ENCODE peak calls at places on chromosomes 11 and 22, in seven cellular contexts. Z is mammary epithelial cell, L is fibroblast of mammary gland, T is dorsolateral prefrontal cortex, S is body of pancreas, M is testis, B is PC-3. U is an unnamed sample.

GRCh38 chr11:842370-843002 is at the start of the genes POLR2L and TSPAN4:
- DNase-seq in Z (peak; percentile 86), L (peak; percentile 83), T (peak; percentile 85), S (peak; percentile 92), M (peak; percentile 92), B (peak; percentile 86), U (peak; percentile 94)

GRCh38 chr11:59801160-59801706 is 9.3 kb downstream of the MRPL16 start:
- DNase-seq in Z (no peak), L (peak; percentile 7), T (no peak), S (no peak), M (no peak), B (peak; percentile 74), U (no peak)

GRCh38 chr11:43576834-43577521 is 103.6 kb upstream of the HSD17B12 start:
- DNase-seq in Z (no peak), L (peak; percentile 64), T (no peak), S (peak; percentile 28), M (peak; percentile 90), B (peak; percentile 48), U (peak; percentile 60)

GRCh38 chr11:36492724-36493304 is 17.3 kb downstream of the TRAF6 start:
- DNase-seq in Z (peak; percentile 26), L (peak; percentile 64), T (no peak), S (no peak), M (no peak), B (peak; percentile 66), U (peak; percentile 80)

GRCh38 chr22:27318516-27318915 is 483.0 kb downstream of the MN1 start:
- DNase-seq in Z (no peak), L (peak; percentile 21), T (no peak), S (no peak), M (no peak), B (no peak), U (peak; percentile 95)

GRCh38 chr11:9600651-9601040 is 27.2 kb downstream of the WEE1 start:
- DNase-seq in Z (peak; percentile 94), L (no peak), T (no peak), S (no peak), M (no peak), B (peak; percentile 84), U (no peak)

GRCh38 chr11:7252683-7253213 is 1.0 kb downstream of the SYT9 start:
- DNase-seq in Z (no peak), L (no peak), T (no peak), S (peak; percentile 14), M (no peak), B (no peak), U (no peak)

GRCh38 chr11:100761806-100762205 is 74.7 kb downstream of the ARHGAP42 start:
- DNase-seq in Z (no peak), L (peak; percentile 56), T (no peak), S (no peak), M (no peak), B (no peak), U (no peak)

GRCh38 chr11:93403930-93404329 is 73.4 kb downstream of the DEUP1 start:
- DNase-seq in Z (no peak), L (no peak), T (no peak), S (no peak), M (no peak), B (no peak), U (no peak)

GRCh38 chr11:10728779-10729472 is 22.1 kb upstream of the CTR9 start:
- DNase-seq in Z (no peak), L (peak; percentile 64), T (no peak), S (no peak), M (peak; percentile 39), B (no peak), U (peak; percentile 29)

GRCh38 chr22:22893077-22893805 is 5.6 kb downstream of the IGLL5 start:
- DNase-seq in Z (no peak), L (no peak), T (peak; percentile 35), S (no peak), M (no peak), B (no peak), U (no peak)

GRCh38 chr11:73402834-73403185 is 26.6 kb downstream of the RELT start:
- DNase-seq in Z (no peak), L (no peak), T (no peak), S (no peak), M (no peak), B (peak; percentile 56), U (peak; percentile 55)

GRCh38 chr22:20222764-20223420 is 45.2 kb downstream of the RTN4R start:
- DNase-seq in Z (no peak), L (no peak), T (no peak), S (no peak), M (no peak), B (no peak), U (no peak)

GRCh38 chr11:104700609-104701008 is 197.7 kb downstream of the CASP12 start:
- DNase-seq in Z (peak; percentile 56), L (peak; percentile 61), T (no peak), S (no peak), M (no peak), B (no peak), U (peak; percentile 88)

GRCh38 chr11:122754553-122755322 is 83.6 kb upstream of the CRTAM start:
- DNase-seq in Z (no peak), L (no peak), T (no peak), S (no peak), M (no peak), B (peak; percentile 63), U (peak; percentile 50)
- TF ChIP-seq CTCF in Z (peak; percentile 5), L (peak; percentile 32), T (no peak), S (peak; percentile 34), M (no peak), B (peak; percentile 84), U (peak; percentile 73)

GRCh38 chr22:24434472-24435322 is 7.3 kb downstream of the ADORA2A start:
- DNase-seq in Z (no peak), L (no peak), T (peak; percentile 29), S (no peak), M (no peak), B (no peak), U (peak; percentile 82)
- H3K4me3 ChIP-seq in Z (no peak overlapping the region), L (no peak overlapping the region), T (no peak overlapping the region), S (no peak overlapping the region), M (no peak overlapping the region), B (no peak overlapping the region), U (no peak overlapping the region)

GRCh38 chr22:37820350-37820749 is 2.8 kb upstream of the GALR3 start:
- DNase-seq in Z (no peak), L (no peak), T (no peak), S (no peak), M (no peak), B (no peak), U (no peak)

GRCh38 chr22:37819100-37819433 is 4.1 kb upstream of the GALR3 start:
- DNase-seq in Z (no peak), L (no peak), T (no peak), S (no peak), M (no peak), B (no peak), U (no peak)

GRCh38 chr22:37817705-37818311 is 5.4 kb upstream of the GALR3 start:
- DNase-seq in Z (peak; percentile 58), L (peak; percentile 74), T (peak; percentile 71), S (peak; percentile 93), M (peak; percentile 92), B (peak; percentile 75), U (peak; percentile 84)

GRCh38 chr22:37816543-37817180 is 6.5 kb upstream of the GALR3 start:
- DNase-seq in Z (no peak), L (no peak), T (no peak), S (no peak), M (no peak), B (no peak), U (no peak)

DNA sequence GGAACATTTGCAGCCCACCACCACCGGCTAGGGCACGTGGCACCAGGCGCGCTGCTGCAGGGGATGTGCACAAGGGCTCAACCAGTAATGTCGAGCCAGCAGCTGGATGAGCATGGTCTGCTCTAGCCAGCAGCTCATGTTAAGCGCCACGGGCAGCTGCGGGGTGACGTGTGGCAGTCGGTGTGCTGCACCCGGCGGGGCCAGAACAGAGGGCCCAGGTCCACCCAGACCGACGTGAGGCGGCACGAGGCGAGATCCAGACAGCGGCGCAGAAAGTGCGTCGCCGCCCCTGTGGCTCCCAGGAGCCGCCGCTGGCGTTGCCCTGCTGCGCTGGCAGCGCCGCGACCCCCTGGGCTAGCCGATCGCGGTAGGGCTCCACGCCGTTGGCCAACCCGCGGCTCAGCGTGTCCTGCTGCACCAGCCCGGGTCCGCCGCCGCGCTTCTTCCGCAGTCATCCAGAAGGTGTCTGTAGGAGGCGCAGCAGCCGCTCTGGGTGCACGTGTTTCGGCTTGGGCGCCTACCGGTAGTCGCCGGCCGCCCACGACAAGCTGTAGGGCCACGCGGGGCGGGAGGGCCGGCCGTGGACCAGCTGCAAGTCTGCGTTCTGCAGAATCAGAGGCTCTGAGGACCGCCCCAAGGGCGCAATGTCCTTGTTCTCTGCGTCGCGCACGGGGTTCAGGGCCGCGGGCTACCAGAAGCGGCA is 4.6 kb upstream of the GALR3 start:
- DNase-seq in Z (peak; percentile 14), L (peak; percentile 51), T (peak; percentile 64), S (peak; percentile 53), M (peak; percentile 82), B (no peak), U (peak; percentile 57)
- TF ChIP-seq CTCF in Z (no peak), L (no peak), T (no peak), S (peak; percentile 49), M (peak; percentile 23), B (no peak), U (peak; percentile 53)

GRCh38 chr11:33043221-33043833 is 4.0 kb downstream of the TCP11L1 start:
- DNase-seq in Z (peak; percentile 42), L (no peak), T (no peak), S (no peak), M (no peak), B (peak; percentile 67), U (no peak)

GRCh38 chr11:33040862-33041453 is 1.6 kb downstream of the TCP11L1 start:
- DNase-seq in Z (no peak), L (no peak), T (no peak), S (no peak), M (no peak), B (no peak), U (no peak)

GRCh38 chr11:33039274-33040126 is at the start of gene TCP11L1:
- DNase-seq in Z (peak; percentile 91), L (peak; percentile 91), T (peak; percentile 92), S (peak; percentile 93), M (peak; percentile 95), B (peak; percentile 89), U (peak; percentile 95)

GRCh38 chr11:33044281-33044680 is 4.9 kb downstream of the TCP11L1 start:
- DNase-seq in Z (peak; percentile 97), L (no peak), T (no peak), S (no peak), M (no peak), B (peak; percentile 96), U (no peak)

GRCh38 chr11:33040127-33040861 is 922 bp downstream of the TCP11L1 start:
- DNase-seq in Z (peak; percentile 72), L (peak; percentile 48), T (no peak), S (no peak), M (no peak), B (peak; percentile 15), U (peak; percentile 35)
- H3K4me3 ChIP-seq in Z (peak overlapping the region; percentile 90), L (peak overlapping the region; percentile 80), T (peak overlapping the region; percentile 93), S (peak overlapping the region; percentile 100), M (peak overlapping the region; percentile 90), B (peak overlapping the region; percentile 95), U (peak overlapping the region; percentile 90)

GRCh38 chr11:35058318-35058717 is 80.7 kb upstream of the CD44 start:
- DNase-seq in Z (no peak), L (no peak), T (no peak), S (no peak), M (no peak), B (no peak), U (peak; percentile 66)
- TF ChIP-seq CTCF in Z (no peak), L (no peak), T (no peak), S (no peak), M (no peak), B (no peak), U (no peak)